ENCODE peak calls at places on chromosomes 4 and X, in four cellular contexts. One of them, this sample, is unnamed.

GRCh38 chrX:331145-331771 is 12.7 kb upstream of the GTPBP6 start:
- DNase-seq in GM23248: peak; percentile 78
- DNase-seq in HepG2: no peak
- DNase-seq in IMR-90: peak; percentile 28
- DNase-seq in this sample: no peak

GRCh38 chr4:98586231-98586630 is 72.2 kb downstream of the TSPAN5 start:
- DNase-seq in GM23248: no peak
- DNase-seq in HepG2: no peak
- DNase-seq in IMR-90: no peak
- DNase-seq in this sample: no peak

GRCh38 chr4:67933755-67934154 is 29.5 kb downstream of the TMPRSS11A start:
- DNase-seq in GM23248: peak; percentile 9
- DNase-seq in HepG2: no peak
- DNase-seq in IMR-90: no peak
- DNase-seq in this sample: no peak

GRCh38 chr4:119598521-119598920 is 30.1 kb downstream of the PDE5A start:
- DNase-seq in GM23248: no peak
- DNase-seq in HepG2: no peak
- DNase-seq in IMR-90: no peak
- DNase-seq in this sample: no peak

GRCh38 chr4:7328162-7328912 is 106.4 kb downstream of the PSAPL1 start:
- DNase-seq in GM23248: no peak
- DNase-seq in HepG2: no peak
- DNase-seq in IMR-90: no peak
- DNase-seq in this sample: no peak

GRCh38 chrX:41875142-41875541 is 48.2 kb downstream of the CASK start:
- DNase-seq in GM23248: peak; percentile 0
- DNase-seq in HepG2: no peak
- DNase-seq in IMR-90: peak; percentile 65
- DNase-seq in this sample: no peak

GRCh38 chrX:97397371-97397770 is 513.7 kb downstream of the RPA4 start:
- DNase-seq in GM23248: no peak
- DNase-seq in HepG2: no peak
- DNase-seq in IMR-90: peak; percentile 50
- DNase-seq in this sample: no peak

GRCh38 chr4:76756416-76756815 is 141.5 kb downstream of the SOWAHB start:
- DNase-seq in GM23248: no peak
- DNase-seq in HepG2: no peak
- DNase-seq in IMR-90: no peak
- DNase-seq in this sample: no peak

GRCh38 chr4:160296476-160296875 is 1193.6 kb downstream of the RAPGEF2 start:
- DNase-seq in GM23248: no peak
- DNase-seq in HepG2: no peak
- DNase-seq in IMR-90: no peak
- DNase-seq in this sample: no peak

GRCh38 chrX:20063716-20064351 is 52.9 kb downstream of the MAP7D2 start:
- DNase-seq in GM23248: peak; percentile 48
- DNase-seq in HepG2: no peak
- DNase-seq in IMR-90: peak; percentile 10
- DNase-seq in this sample: no peak

GRCh38 chrX:56281789-56282188 is 49.6 kb downstream of the KLF8 start:
- DNase-seq in GM23248: peak; percentile 23
- DNase-seq in HepG2: peak; percentile 8
- DNase-seq in IMR-90: peak; percentile 16
- DNase-seq in this sample: no peak

GRCh38 chr4:36676139-36677050 is 395.0 kb downstream of the DTHD1 start:
- DNase-seq in GM23248: no peak
- DNase-seq in HepG2: no peak
- DNase-seq in IMR-90: no peak
- DNase-seq in this sample: no peak

DNA sequence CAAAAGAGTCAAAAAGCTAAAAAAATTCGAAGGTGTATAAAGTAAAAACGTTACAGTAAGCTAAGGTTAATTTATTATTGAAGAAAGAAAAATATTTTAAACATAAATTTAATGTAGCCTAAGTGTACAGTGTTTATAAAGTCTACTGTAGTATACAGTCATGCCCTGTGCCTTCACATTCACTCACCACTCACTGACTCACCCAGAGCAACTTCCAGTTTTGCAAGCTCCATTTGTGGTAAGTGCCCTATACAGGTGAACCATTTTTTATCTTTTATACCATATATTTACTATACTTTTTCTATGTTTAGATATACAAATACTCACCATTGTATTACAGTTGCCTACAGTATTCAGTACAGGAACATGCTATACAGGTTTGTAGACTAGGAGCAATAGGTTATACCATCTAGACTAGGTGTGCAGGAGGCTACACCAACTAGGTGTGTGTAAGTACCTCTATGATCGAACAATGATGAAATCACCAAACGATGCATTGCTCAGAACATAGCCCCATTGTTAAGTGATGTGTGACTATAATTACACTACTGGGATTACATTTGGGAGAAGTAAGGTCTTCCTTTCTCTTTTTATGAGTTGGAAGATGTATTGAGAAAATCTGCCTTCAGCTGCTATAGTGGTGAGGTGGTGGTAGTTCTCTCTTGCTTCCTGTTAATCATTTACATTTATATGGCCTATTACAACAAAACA is 27.2 kb downstream of the TMSB4X start:
- DNase-seq in GM23248: peak; percentile 32
- DNase-seq in HepG2: no peak
- DNase-seq in IMR-90: peak; percentile 52
- DNase-seq in this sample: no peak
- H3K4me1 ChIP-seq in GM23248: peaks cover 14% of the 10 kb centered on the region
- H3K4me1 ChIP-seq in HepG2: no peaks in the 10 kb centered on the region
- H3K4me1 ChIP-seq in IMR-90: no peaks in the 10 kb centered on the region
- H3K4me1 ChIP-seq in this sample: no peaks in the 10 kb centered on the region

DNA sequence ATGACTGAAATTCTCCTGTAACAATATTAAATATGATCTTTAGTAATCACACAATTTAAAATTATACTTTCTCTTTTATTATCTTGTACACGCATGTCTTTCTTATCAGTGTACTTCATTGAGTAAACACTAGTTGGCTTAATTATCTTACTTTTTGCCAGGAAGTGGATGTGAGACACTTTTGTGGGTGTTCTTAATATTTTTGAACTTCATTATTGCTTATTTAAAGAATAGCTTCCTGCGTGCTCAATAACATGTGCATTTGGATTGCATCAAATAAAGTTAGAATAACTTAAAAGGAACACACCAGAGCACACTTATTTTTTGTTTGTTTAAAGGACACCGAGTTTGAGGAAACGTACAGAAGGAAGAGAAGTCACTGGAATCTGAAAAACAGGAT is 128.5 kb upstream of the VEGFC start:
- DNase-seq in GM23248: no peak
- DNase-seq in HepG2: no peak
- DNase-seq in IMR-90: no peak
- DNase-seq in this sample: no peak
- H3K9ac ChIP-seq in GM23248: peak overlapping the region; percentile 3
- H3K9ac ChIP-seq in HepG2: no peak overlapping the region
- H3K9ac ChIP-seq in IMR-90: no peak overlapping the region
- H3K9ac ChIP-seq in this sample: no peak overlapping the region

GRCh38 chr4:86961605-86962295 is 26.9 kb downstream of the AFF1 start:
- DNase-seq in GM23248: peak; percentile 41
- DNase-seq in HepG2: no peak
- DNase-seq in IMR-90: peak; percentile 67
- DNase-seq in this sample: no peak

GRCh38 chr4:86960557-86960959 is 25.7 kb downstream of the AFF1 start:
- DNase-seq in GM23248: peak; percentile 19
- DNase-seq in HepG2: peak; percentile 49
- DNase-seq in IMR-90: peak; percentile 46
- DNase-seq in this sample: no peak

GRCh38 chr4:86961103-86961502 is 26.3 kb downstream of the AFF1 start:
- DNase-seq in GM23248: no peak
- DNase-seq in HepG2: no peak
- DNase-seq in IMR-90: no peak
- DNase-seq in this sample: no peak

GRCh38 chr4:86965019-86965976 is 30.5 kb downstream of the AFF1 start:
- DNase-seq in GM23248: no peak
- DNase-seq in HepG2: no peak
- DNase-seq in IMR-90: no peak
- DNase-seq in this sample: no peak

GRCh38 chr4:86963697-86964096 is 28.9 kb downstream of the AFF1 start:
- DNase-seq in GM23248: peak; percentile 69
- DNase-seq in HepG2: no peak
- DNase-seq in IMR-90: peak; percentile 59
- DNase-seq in this sample: no peak
- H3K4me1 ChIP-seq in GM23248: peaks cover 21% of the 10 kb centered on the region
- H3K4me1 ChIP-seq in HepG2: peaks cover 50% of the 10 kb centered on the region
- H3K4me1 ChIP-seq in IMR-90: peaks cover 19% of the 10 kb centered on the region
- H3K4me1 ChIP-seq in this sample: no peaks in the 10 kb centered on the region

GRCh38 chr4:111839186-111839585 is 306.1 kb upstream of the FAM241A start:
- DNase-seq in GM23248: no peak
- DNase-seq in HepG2: no peak
- DNase-seq in IMR-90: no peak
- DNase-seq in this sample: no peak
- H3K9ac ChIP-seq in GM23248: no peak overlapping the region
- H3K9ac ChIP-seq in HepG2: no peak overlapping the region
- H3K9ac ChIP-seq in IMR-90: no peak overlapping the region
- H3K9ac ChIP-seq in this sample: no peak overlapping the region

GRCh38 chr4:26993967-26994366 is 133.3 kb downstream of the STIM2 start:
- DNase-seq in GM23248: no peak
- DNase-seq in HepG2: no peak
- DNase-seq in IMR-90: no peak
- DNase-seq in this sample: no peak
- H3K4me1 ChIP-seq in GM23248: peaks cover 13% of the 10 kb centered on the region
- H3K4me1 ChIP-seq in HepG2: no peaks in the 10 kb centered on the region
- H3K4me1 ChIP-seq in IMR-90: peaks cover 2% of the 10 kb centered on the region
- H3K4me1 ChIP-seq in this sample: no peaks in the 10 kb centered on the region

GRCh38 chr4:110619001-110619350 is 3.9 kb downstream of the PITX2 start:
- DNase-seq in GM23248: no peak
- DNase-seq in HepG2: no peak
- DNase-seq in IMR-90: no peak
- DNase-seq in this sample: no peak
- H3K9ac ChIP-seq in GM23248: no peak overlapping the region
- H3K9ac ChIP-seq in HepG2: no peak overlapping the region
- H3K9ac ChIP-seq in IMR-90: no peak overlapping the region
- H3K9ac ChIP-seq in this sample: no peak overlapping the region

GRCh38 chrX:110311437-110312230 is 6.3 kb downstream of the AMMECR1 start:
- DNase-seq in GM23248: no peak
- DNase-seq in HepG2: no peak
- DNase-seq in IMR-90: no peak
- DNase-seq in this sample: no peak
- H3K4me1 ChIP-seq in GM23248: peaks cover 30% of the 10 kb centered on the region
- H3K4me1 ChIP-seq in HepG2: peaks cover 14% of the 10 kb centered on the region
- H3K4me1 ChIP-seq in IMR-90: no peaks in the 10 kb centered on the region
- H3K4me1 ChIP-seq in this sample: no peaks in the 10 kb centered on the region

GRCh38 chr4:41644915-41645295 is 103.6 kb downstream of the PHOX2B start:
- DNase-seq in GM23248: no peak
- DNase-seq in HepG2: no peak
- DNase-seq in IMR-90: no peak
- DNase-seq in this sample: no peak
- H3K9ac ChIP-seq in GM23248: no peak overlapping the region
- H3K9ac ChIP-seq in HepG2: no peak overlapping the region
- H3K9ac ChIP-seq in IMR-90: no peak overlapping the region
- H3K9ac ChIP-seq in this sample: no peak overlapping the region

DNA sequence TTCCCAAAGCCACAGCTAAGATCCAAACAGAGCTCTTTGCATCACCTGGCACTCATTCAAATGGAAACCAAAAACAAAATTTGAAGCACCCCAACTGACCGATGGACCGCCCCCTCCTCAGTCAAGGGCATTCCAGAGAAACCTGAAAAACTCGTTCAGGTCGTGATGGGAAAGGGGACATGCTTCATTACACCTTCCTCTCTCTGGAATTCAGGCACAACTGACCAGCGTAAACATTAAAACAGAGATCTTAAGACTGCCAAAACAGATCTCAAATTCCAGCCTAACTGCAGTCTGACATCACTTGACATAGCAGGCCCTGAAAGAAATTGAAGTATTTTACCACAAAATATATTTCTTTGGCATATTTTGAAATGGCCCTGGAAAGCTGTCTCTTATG is 28.5 kb downstream of the PTTG2 start:
- DNase-seq in GM23248: no peak
- DNase-seq in HepG2: no peak
- DNase-seq in IMR-90: peak; percentile 37
- DNase-seq in this sample: no peak
- H3K4me1 ChIP-seq in GM23248: no peaks in the 10 kb centered on the region
- H3K4me1 ChIP-seq in HepG2: peaks cover 18% of the 10 kb centered on the region
- H3K4me1 ChIP-seq in IMR-90: peaks cover 4% of the 10 kb centered on the region
- H3K4me1 ChIP-seq in this sample: peaks cover 5% of the 10 kb centered on the region